ENCODE peak calls at places on chromosomes 11 and 22, in five cellular contexts. M, V, L, X and C are unnamed samples.

GRCh38 chr11:60974726-60975125 is 3.2 kb downstream of the CD6 start:
- DNase-seq in X (no peak), V (no peak), L (no peak), M (no peak), C (no peak)

GRCh38 chr11:9203715-9204311 is 61.3 kb downstream of the DENND5A start:
- DNase-seq in M (no peak), L (peak), V (no peak), X (no peak), C (no peak)

GRCh38 chr11:19846654-19847330 is 134.2 kb downstream of the NAV2 start:
- DNase-seq in V (no peak), L (no peak), X (no peak), M (peak), C (no peak)

GRCh38 chr22:36258750-36259619 is 6.1 kb downstream of the APOL1 start:
- DNase-seq in V (no peak), L (no peak), X (no peak), M (peak), C (no peak)

GRCh38 chr11:44716256-44716655 is 10.5 kb upstream of the TSPAN18 start:
- DNase-seq in V (no peak), X (no peak), M (no peak), L (no peak), C (no peak)

GRCh38 chr22:44486538-44486937 is 11.5 kb downstream of the RTL6 start:
- DNase-seq in M (no peak), V (no peak), L (no peak), X (peak), C (peak)

GRCh38 chr22:49826603-49827306 is 918 bp downstream of the BRD1 start:
- DNase-seq in V (no peak), X (peak), L (peak), M (peak), C (peak)

GRCh38 chr11:69241844-69242582 is 51.9 kb upstream of the MYEOV start:
- DNase-seq in X (no peak), V (no peak), L (no peak), M (no peak), C (no peak)

GRCh38 chr22:20552450-20552894 is 45.1 kb downstream of the MED15 start:
- DNase-seq in V (no peak), L (no peak), M (peak), X (no peak), C (no peak)